ENCODE peak calls at places on chromosomes 1 and 21, in nine cellular contexts. M is pancreas; D is activated B cell treated with CpG ODN at 0.5 μM for 24 hours; A is heart right ventricle; W is spleen; Z is ovary; T is CD4-positive, alpha-beta T cell; X is lung; K is HFFc6. S is an unnamed sample.
A peak's percentile ranks its signal among the peaks of the same experiment; 100 is the strongest.

GRCh38 chr1:6249732-6250689 is 6.0 kb downstream of the HES3 start:
- DNase-seq in M (no peak), D (no peak), A (no peak), W (no peak), Z (peak; percentile 48), T (no peak), X (no peak), K (no peak), S (no peak)

GRCh38 chr1:150066838-150067183 is 765 bp upstream of the VPS45 start:
- DNase-seq in M (peak; percentile 46), D (peak; percentile 29), A (peak; percentile 55), W (peak; percentile 85), Z (peak; percentile 72), T (peak; percentile 39), X (peak; percentile 44), K (no peak), S (no peak)

GRCh38 chr1:81179239-81179638 is 621.5 kb upstream of the ADGRL2 start:
- DNase-seq in M (no peak), D (no peak), A (no peak), W (no peak), Z (no peak), T (no peak), X (no peak), K (peak; percentile 96), S (no peak)

GRCh38 chr1:8412183-8412831 is 94.4 kb downstream of the SLC45A1 start:
- DNase-seq in M (no peak), D (no peak), A (peak; percentile 29), W (no peak), Z (no peak), T (no peak), X (no peak), K (peak; percentile 88), S (no peak)

GRCh38 chr1:56073614-56074356 is 505.6 kb downstream of the PLPP3 start:
- DNase-seq in M (peak; percentile 38), D (no peak), A (peak; percentile 83), W (no peak), Z (peak; percentile 82), T (no peak), X (no peak), K (peak; percentile 62), S (no peak)

GRCh38 chr1:2644591-2645101 is 11.8 kb upstream of the MMEL1 start:
- DNase-seq in M (no peak), D (peak; percentile 11), A (no peak), W (peak; percentile 70), Z (peak; percentile 25), T (peak; percentile 30), X (no peak), K (no peak), S (no peak)

GRCh38 chr1:244181867-244182266 is 130.8 kb downstream of the ZBTB18 start:
- DNase-seq in M (no peak), D (no peak), A (no peak), W (no peak), Z (no peak), T (no peak), X (no peak), K (no peak), S (no peak)

GRCh38 chr1:166843769-166844596 is 4.7 kb downstream of the POGK start:
- DNase-seq in M (no peak), D (no peak), A (no peak), W (no peak), Z (no peak), T (no peak), X (no peak), K (peak; percentile 18), S (no peak)

GRCh38 chr1:58363639-58364038 is 182.9 kb downstream of the OMA1 start:
- DNase-seq in M (no peak), D (no peak), A (no peak), W (no peak), Z (no peak), T (no peak), X (no peak), K (no peak), S (no peak)

GRCh38 chr1:92709738-92710137 is 75.2 kb downstream of the EVI5 start:
- DNase-seq in M (peak; percentile 68), D (no peak), A (no peak), W (no peak), Z (no peak), T (no peak), X (no peak), K (peak; percentile 65), S (no peak)

GRCh38 chr1:3049164-3049563 is 19.8 kb upstream of the PRDM16 start:
- DNase-seq in M (no peak), D (no peak), A (no peak), W (peak; percentile 58), Z (no peak), T (no peak), X (no peak), K (no peak), S (no peak)

GRCh38 chr1:222546548-222547259 is 1.2 kb downstream of the HHIPL2 start:
- DNase-seq in M (no peak), D (no peak), A (no peak), W (no peak), Z (no peak), T (no peak), X (peak; percentile 33), K (peak; percentile 93), S (no peak)

GRCh38 chr21:43611598-43612369 is 47.5 kb downstream of the HSF2BP start:
- DNase-seq in M (peak; percentile 69), D (no peak), A (peak; percentile 67), W (peak; percentile 78), Z (peak; percentile 84), T (no peak), X (peak; percentile 54), K (no peak), S (no peak)

GRCh38 chr21:39348040-39348354 is 891 bp downstream of the HMGN1 start:
- DNase-seq in M (no peak), D (no peak), A (no peak), W (no peak), Z (no peak), T (no peak), X (no peak), K (peak; percentile 5), S (peak; percentile 30)

GRCh38 chr1:245671349-245671748 is 516.6 kb downstream of the KIF26B start:
- DNase-seq in M (no peak), D (no peak), A (no peak), W (no peak), Z (no peak), T (no peak), X (no peak), K (no peak), S (no peak)

GRCh38 chr1:67780637-67781036 is 52.6 kb downstream of the GNG12 start:
- DNase-seq in M (no peak), D (no peak), A (no peak), W (no peak), Z (no peak), T (no peak), X (peak; percentile 27), K (no peak), S (no peak)

GRCh38 chr1:229192031-229192430 is 78.9 kb upstream of the RAB4A start:
- DNase-seq in M (no peak), D (no peak), A (no peak), W (no peak), Z (no peak), T (no peak), X (no peak), K (peak; percentile 14), S (no peak)

GRCh38 chr1:33036051-33036525 is 595 bp downstream of the AK2 start:
- DNase-seq in M (no peak), D (no peak), A (no peak), W (no peak), Z (no peak), T (no peak), X (no peak), K (peak; percentile 44), S (no peak)

GRCh38 chr1:161119379-161120061 is 1.6 kb downstream of the NIT1 start:
- DNase-seq in M (peak; percentile 72), D (no peak), A (no peak), W (no peak), Z (no peak), T (no peak), X (no peak), K (peak; percentile 73), S (no peak)
- TF ChIP-seq CTCF in M (no peak), D (no peak), A (no peak), W (peak; percentile 20), Z (no peak), T (peak; percentile 36), X (no peak), K (peak; percentile 64), S (peak; percentile 53)

DNA sequence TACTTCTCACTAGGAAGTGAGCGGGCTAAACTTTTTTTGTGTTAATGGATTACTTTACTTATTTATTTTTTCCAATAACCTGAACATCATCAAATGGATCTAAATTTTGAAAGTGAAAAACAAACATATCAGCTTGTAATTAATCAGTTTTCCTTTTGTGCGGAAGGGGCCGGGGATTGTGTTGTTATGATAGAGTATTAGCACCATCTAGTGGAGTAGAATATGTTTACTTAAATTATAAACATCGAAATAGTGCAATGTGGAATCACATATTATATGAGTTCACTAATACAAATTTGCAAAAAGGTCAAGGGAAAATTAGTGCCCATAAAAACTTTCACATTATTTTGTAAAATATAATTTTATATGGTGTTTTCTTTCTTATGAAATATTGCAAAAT is 9.1 kb downstream of the CFH start:
- DNase-seq in M (no peak), D (no peak), A (no peak), W (no peak), Z (no peak), T (no peak), X (no peak), K (peak; percentile 25), S (no peak)
- TF ChIP-seq CTCF in M (peak; percentile 46), D (no peak), A (peak; percentile 25), W (peak; percentile 53), Z (peak; percentile 82), T (peak; percentile 65), X (peak; percentile 28), K (peak; percentile 87), S (peak; percentile 10)

DNA sequence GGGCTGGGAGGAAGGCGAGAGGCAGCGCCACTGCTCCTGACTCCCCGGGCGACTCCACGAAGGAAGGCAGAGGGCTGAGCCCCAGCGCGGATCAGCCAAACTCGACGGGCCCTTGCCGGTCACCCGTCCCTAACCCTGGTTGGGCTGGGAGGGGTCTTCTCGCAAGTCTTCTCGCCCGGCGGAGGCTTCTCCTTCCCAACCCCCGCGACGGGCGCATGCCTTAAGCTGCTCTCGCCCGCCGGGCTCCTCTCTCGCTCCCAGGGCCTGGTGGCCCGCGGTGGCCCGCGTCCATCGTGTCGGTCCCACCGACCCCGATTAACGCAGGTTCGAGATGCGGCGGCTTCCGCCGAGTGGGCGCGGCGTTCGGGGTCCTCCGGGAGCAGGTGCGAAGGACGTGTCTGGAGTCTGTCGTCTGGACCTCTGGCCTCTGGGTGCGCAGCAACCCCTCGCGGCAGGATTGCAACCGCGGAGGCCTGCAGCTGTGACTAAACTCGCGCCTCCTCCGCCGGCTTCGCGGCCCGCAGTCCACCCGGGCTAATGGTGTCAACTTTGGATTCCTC is 29.0 kb upstream of the PPM1J start:
- DNase-seq in M (no peak), D (no peak), A (no peak), W (no peak), Z (peak; percentile 62), T (no peak), X (no peak), K (peak; percentile 41), S (no peak)
- TF ChIP-seq CTCF in M (no peak), D (no peak), A (no peak), W (no peak), Z (no peak), T (no peak), X (no peak), K (peak; percentile 75), S (no peak)

DNA sequence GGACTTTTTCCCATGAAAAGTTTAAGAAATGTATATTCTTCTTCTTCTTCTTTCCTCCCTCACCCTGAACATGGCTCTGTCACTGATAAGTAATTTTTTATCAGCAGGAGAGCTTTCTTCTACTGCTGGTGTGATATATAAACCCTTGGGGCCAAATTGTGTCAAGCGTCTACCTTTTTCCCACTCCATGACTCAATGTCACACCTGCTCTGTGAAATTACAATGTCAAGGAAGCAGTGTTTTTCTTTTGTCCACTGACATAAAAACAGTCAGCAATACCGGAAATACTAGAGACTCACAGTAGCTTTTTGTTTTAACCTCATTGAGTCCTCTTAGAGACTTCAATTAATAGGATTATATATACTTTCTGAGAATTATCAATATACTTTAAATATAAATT is 416.2 kb upstream of the ADGRL4 start:
- DNase-seq in M (no peak), D (no peak), A (no peak), W (no peak), Z (no peak), T (no peak), X (no peak), K (no peak), S (no peak)
- TF ChIP-seq CTCF in M (no peak), D (no peak), A (no peak), W (no peak), Z (no peak), T (no peak), X (no peak), K (no peak), S (no peak)